ENCODE peak calls at places on chromosomes 12 and 14, in ten cellular contexts. R, Z, D, Y, O, Q, P, X, U and F are unnamed samples. For H3K36me3, the result is how much of the 10 kb centered on the place peaks cover.

GRCh38 chr14:91078095-91078737 is 17.8 kb upstream of the RPS6KA5 start:
- DNase-seq in R (no peak), Z (no peak), D (no peak), Y (no peak), O (peak), Q (peak), P (no peak), X (peak), U (no peak), F (no peak)

GRCh38 chr12:126547905-126548304 is 1482.7 kb downstream of the AACS start:
- DNase-seq in R (no peak), Z (no peak), D (peak), Y (no peak), O (no peak), Q (no peak), P (no peak), X (no peak), U (no peak), F (no peak)

GRCh38 chr12:76755829-76756379 is 8.0 kb upstream of the ZDHHC17 start:
- DNase-seq in R (no peak), Z (no peak), D (no peak), Y (no peak), O (no peak), Q (no peak), P (no peak), X (no peak), U (no peak), F (no peak)

GRCh38 chr14:73785336-73785833 is 66.2 kb upstream of the PTGR2 start:
- DNase-seq in R (no peak), Z (peak), D (peak), Y (peak), O (peak), Q (no peak), P (peak), X (peak), U (no peak), F (no peak)

GRCh38 chr14:61347771-61348443 is 26.5 kb downstream of the PRKCH start:
- DNase-seq in R (no peak), Z (no peak), D (no peak), Y (no peak), O (no peak), Q (no peak), P (no peak), X (no peak), U (no peak), F (no peak)

GRCh38 chr14:51846631-51847488 is 13.6 kb upstream of the GNG2 start:
- DNase-seq in R (no peak), Z (peak), D (no peak), Y (peak), O (peak), Q (peak), P (no peak), X (peak), U (peak), F (no peak)

GRCh38 chr14:20440882-20441281 is 4.9 kb upstream of the KLHL33 start:
- DNase-seq in R (no peak), Z (no peak), D (no peak), Y (no peak), O (peak), Q (no peak), P (no peak), X (peak), U (no peak), F (no peak)

GRCh38 chr12:117361312-117361670 is at the start of gene NOS1:
- DNase-seq in R (no peak), Z (no peak), D (no peak), Y (no peak), O (no peak), Q (no peak), P (no peak), X (no peak), U (no peak), F (no peak)

GRCh38 chr12:50887191-50887590 is 44.5 kb downstream of the TMPRSS12 start:
- DNase-seq in R (no peak), Z (no peak), D (no peak), Y (no peak), O (no peak), Q (no peak), P (no peak), X (no peak), U (no peak), F (no peak)

GRCh38 chr14:61472025-61472672 is 150.8 kb downstream of the PRKCH start:
- DNase-seq in R (no peak), Z (peak), D (no peak), Y (peak), O (peak), Q (no peak), P (peak), X (peak), U (peak), F (no peak)

GRCh38 chr12:48824905-48825304 is 6.6 kb downstream of the CACNB3 start:
- DNase-seq in R (no peak), Z (no peak), D (no peak), Y (no peak), O (no peak), Q (no peak), P (no peak), X (no peak), U (no peak), F (no peak)

GRCh38 chr12:48827513-48828096 is 9.3 kb downstream of the CACNB3 start:
- DNase-seq in R (no peak), Z (no peak), D (no peak), Y (no peak), O (no peak), Q (no peak), P (no peak), X (no peak), U (no peak), F (no peak)

GRCh38 chr12:48828293-48828692 is 10.0 kb downstream of the CACNB3 start:
- DNase-seq in R (no peak), Z (no peak), D (no peak), Y (no peak), O (no peak), Q (no peak), P (no peak), X (no peak), U (no peak), F (no peak)

GRCh38 chr12:48827026-48827425 is 8.7 kb downstream of the CACNB3 start:
- DNase-seq in R (no peak), Z (no peak), D (no peak), Y (no peak), O (no peak), Q (no peak), P (no peak), X (no peak), U (no peak), F (no peak)

DNA sequence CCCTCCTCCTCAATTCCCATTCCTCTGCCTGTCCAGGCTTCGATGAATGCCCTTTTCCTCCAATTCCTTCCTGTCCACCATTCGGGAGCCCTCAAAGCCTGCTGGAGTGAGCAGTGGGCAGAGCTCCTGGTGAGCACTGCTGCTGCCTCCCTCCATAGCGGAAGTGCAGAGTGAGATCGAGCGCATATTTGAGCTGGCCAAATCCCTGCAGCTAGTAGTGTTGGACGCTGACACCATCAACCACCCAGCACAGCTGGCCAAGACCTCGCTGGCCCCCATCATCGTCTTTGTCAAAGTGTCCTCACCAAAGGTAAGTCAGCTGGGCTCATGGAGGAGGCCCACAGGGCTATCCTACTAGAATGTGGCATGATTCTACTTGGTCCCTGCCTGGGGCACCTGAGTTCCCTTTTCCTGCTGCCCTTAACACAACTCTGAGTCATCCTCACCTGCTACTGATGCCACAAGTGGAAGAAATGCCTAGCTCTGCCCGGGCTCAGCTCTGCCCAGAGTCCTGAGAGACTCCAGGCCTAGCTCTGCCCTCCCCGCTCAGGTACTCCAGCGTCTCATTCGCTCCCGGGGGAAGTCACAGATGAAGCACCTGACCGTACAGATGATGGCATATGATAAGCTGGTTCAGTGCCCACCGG is 8.0 kb downstream of the CACNB3 start:
- DNase-seq in R (no peak), Z (no peak), D (no peak), Y (no peak), O (no peak), Q (no peak), P (no peak), X (no peak), U (no peak), F (no peak)
- H3K36me3 ChIP-seq in R (under half), Z (under half), D (under half), Y (under half), O (under half), Q (under half), P (under half), X (under half), U (under half), F (under half)

GRCh38 chr14:94768141-94768520 is 1.8 kb downstream of the GSC start:
- DNase-seq in R (no peak), Z (no peak), D (no peak), Y (no peak), O (no peak), Q (no peak), P (no peak), X (no peak), U (no peak), F (no peak)
- H3K4me3 ChIP-seq in R (no peak), Z (no peak), D (no peak), Y (no peak), O (no peak), Q (no peak), P (no peak), X (no peak), U (peak), F (peak)

DNA sequence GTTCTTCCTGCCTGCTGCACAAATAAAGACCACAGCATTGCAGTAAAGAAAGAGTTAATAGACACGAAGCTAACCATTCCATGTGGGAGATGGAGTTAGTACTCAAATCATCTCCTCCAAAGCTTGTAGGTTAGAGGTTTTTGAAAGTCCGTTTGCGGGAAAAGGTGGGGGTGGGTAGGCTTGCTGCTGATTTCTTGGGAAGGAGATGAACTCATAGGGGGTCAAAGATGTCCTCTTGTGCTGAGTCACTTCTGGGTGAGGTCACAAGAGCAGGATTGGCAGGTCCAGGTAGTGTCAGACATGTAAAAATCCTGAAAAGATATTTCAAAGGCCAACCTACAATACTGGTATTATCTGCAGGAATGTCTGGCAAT is 66.4 kb downstream of the PTHLH start:
- DNase-seq in R (no peak), Z (peak), D (no peak), Y (no peak), O (no peak), Q (no peak), P (no peak), X (no peak), U (no peak), F (no peak)
- H3K36me3 ChIP-seq in R (under half), Z (under half), D (under half), Y (under half), O (under half), Q (under half), P (under half), X (under half), U (under half), F (under half)

DNA sequence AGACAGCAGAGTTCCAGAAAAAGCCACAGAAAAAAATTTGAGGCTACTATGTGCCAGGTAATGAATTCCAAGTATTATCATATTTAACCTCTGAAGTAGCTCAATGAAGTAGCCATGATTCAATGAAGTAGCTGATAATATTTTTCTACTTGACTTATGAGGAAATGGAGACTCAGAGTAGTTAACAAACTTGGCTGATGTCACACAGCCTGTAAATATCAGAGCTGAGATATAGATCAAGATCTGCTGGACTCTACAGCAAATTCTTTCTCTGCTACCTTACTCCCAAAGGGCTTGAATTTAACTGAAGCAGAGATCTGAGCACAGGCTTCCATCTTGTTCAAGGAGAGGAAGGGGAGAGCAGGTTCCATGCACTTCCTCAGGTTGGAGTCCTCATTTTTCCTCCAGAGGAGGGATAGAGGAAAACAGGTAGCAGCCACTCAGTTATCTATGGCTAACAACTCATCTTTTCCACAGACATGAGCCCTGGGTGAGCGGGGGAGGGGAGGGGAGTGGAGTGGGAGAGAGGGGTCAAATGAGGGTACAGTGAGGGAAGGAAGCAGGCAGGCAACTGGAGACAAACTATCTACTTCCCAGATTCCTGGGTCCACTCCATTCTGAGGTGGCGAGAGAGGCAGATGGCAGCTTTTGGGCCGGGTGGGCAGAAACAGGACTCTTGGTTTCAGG is 2.4 kb upstream of the ZNF385A start:
- DNase-seq in R (no peak), Z (no peak), D (no peak), Y (no peak), O (no peak), Q (no peak), P (no peak), X (no peak), U (no peak), F (no peak)
- H3K4me3 ChIP-seq in R (no peak), Z (no peak), D (no peak), Y (no peak), O (no peak), Q (no peak), P (no peak), X (no peak), U (no peak), F (no peak)

GRCh38 chr12:12840500-12840899 is 27.4 kb downstream of the DDX47 start:
- DNase-seq in R (no peak), Z (no peak), D (no peak), Y (no peak), O (no peak), Q (no peak), P (no peak), X (no peak), U (no peak), F (no peak)
- H3K36me3 ChIP-seq in R (under half), Z (under half), D (under half), Y (under half), O (under half), Q (under half), P (under half), X (under half), U (under half), F (under half)